ENCODE peak calls at places on chromosomes 4 and X, in four cellular contexts. L, M, Q and U are unnamed samples.

GRCh38 chr4:85763207-85763606 is 288.3 kb downstream of the ARHGAP24 start:
- DNase-seq in M (no peak), L (no peak), Q (no peak), U (no peak)

GRCh38 chr4:30537462-30537861 is 182.7 kb upstream of the PCDH7 start:
- DNase-seq in Q (no peak), L (no peak), M (peak; percentile 41), U (peak; percentile 52)

GRCh38 chrX:39063037-39063436 is 261.8 kb downstream of the MID1IP1 start:
- DNase-seq in L (no peak), Q (peak; percentile 81), M (peak; percentile 66), U (no peak)

GRCh38 chr4:154985673-154986072 is 204.6 kb downstream of the RBM46 start:
- DNase-seq in L (no peak), Q (no peak), M (no peak), U (no peak)

GRCh38 chr4:48017108-48017527 is 546 bp downstream of the NIPAL1 start:
- DNase-seq in L (no peak), Q (peak; percentile 52), M (peak; percentile 63), U (peak; percentile 76)

GRCh38 chrX:9786839-9787635 is 808 bp downstream of the SHROOM2 start:
- DNase-seq in Q (peak; percentile 44), L (no peak), M (no peak), U (no peak)

GRCh38 chr4:103375278-103375677 is 177.1 kb upstream of the CENPE start:
- DNase-seq in L (no peak), Q (no peak), M (no peak), U (peak; percentile 1)

GRCh38 chrX:119501511-119502148 is 33.4 kb downstream of the SLC25A5 start:
- DNase-seq in M (peak; percentile 42), Q (no peak), L (no peak), U (no peak)

GRCh38 chr4:110091426-110091825 is 107.0 kb downstream of the ELOVL6 start:
- DNase-seq in L (no peak), M (no peak), Q (no peak), U (peak; percentile 15)

DNA sequence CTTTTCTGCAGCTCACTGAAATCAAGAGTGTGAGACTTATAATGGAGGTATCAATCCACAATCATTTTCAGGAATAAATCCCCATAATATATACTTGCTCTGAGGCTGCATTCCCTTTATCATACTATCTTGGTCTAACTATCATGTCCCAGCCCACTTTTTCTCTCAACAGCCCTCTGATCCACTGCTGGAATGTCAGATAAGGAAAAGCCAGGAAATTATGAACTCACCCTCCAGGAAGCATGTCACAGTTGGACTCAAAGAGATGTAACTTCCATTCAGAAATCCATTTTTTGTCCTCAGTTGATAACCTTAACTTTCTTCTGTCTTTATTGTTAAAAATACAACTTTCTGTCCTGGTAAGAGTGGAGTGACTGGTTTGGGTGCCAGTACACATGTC is 144.9 kb downstream of the PCDH19 start:
- DNase-seq in Q (no peak), M (no peak), L (no peak), U (no peak)
- H3K27me3 ChIP-seq in Q (no peaks in the 10 kb centered on the region), M (no peaks in the 10 kb centered on the region), L (no peaks in the 10 kb centered on the region), U (no peaks in the 10 kb centered on the region)

GRCh38 chr4:105346869-105347268 is 127.0 kb downstream of the PPA2 start:
- DNase-seq in M (no peak), L (no peak), Q (no peak), U (no peak)
- H3K4me3 ChIP-seq in M (no peak overlapping the region), L (no peak overlapping the region), Q (no peak overlapping the region), U (no peak overlapping the region)

DNA sequence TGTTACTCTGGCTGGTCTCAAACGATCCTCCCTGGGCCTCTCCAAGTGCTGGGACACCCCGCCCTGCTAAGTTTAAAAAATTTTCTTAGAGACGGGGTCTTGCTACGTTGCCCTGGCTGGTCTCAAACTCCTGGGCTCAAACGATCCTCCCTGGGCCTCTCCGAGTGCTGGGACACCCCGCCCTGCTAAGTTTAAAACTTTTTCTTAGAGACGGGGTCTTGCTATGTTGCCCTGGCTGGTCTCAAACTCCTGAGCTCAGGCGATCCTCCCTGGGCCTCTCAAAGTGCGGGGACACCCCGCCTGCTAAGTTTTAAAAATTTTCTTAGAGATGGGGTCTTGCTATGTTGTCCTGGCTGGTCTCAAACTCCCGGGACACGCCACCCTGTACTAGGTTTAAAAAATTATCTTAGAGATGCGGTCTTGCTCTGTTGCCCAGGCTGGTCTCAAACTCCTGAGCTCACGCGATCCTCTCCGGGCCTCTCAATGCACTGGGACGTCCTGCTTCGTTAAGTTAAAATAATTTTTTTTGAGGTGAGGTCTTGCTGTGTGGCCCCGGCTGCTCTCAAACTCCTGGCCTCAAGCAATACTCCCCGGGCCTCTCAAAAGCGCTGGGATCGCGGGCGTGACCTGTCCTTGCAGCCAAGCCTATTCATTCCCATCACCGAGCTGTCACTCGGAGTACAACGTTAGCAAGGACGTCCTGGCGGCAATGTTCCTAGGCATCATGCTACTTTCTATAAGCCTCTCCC is 1.1 kb downstream of the SLC25A6 start:
- DNase-seq in M (no peak), L (no peak), Q (peak; percentile 47), U (no peak)
- H3K36me3 ChIP-seq in M (peaks cover 25% of the 10 kb centered on the region), L (peaks cover 46% of the 10 kb centered on the region), Q (peaks cover 53% of the 10 kb centered on the region), U (peaks cover 70% of the 10 kb centered on the region)

DNA sequence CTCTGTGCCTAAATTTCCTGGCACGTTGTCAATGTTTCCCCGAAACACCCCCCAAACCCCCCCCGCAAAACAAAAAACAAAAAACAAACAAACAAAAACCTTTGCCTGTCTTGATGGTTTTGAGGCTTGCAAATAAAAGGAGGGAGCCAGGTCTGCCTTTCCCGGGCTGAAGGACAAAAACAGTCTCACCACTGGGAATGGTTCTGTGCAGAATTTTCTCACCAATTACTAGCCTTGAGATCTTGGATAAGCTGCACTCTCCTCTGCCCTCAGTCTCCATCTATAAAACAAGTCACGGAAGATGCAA is 15.5 kb downstream of the NKX3-2 start:
- DNase-seq in M (no peak), Q (no peak), L (no peak), U (no peak)
- H3K27me3 ChIP-seq in M (peaks cover 60% of the 10 kb centered on the region), Q (peaks cover 98% of the 10 kb centered on the region), L (peaks cover 38% of the 10 kb centered on the region), U (no peaks in the 10 kb centered on the region)

GRCh38 chr4:6184169-6184568 is 16.2 kb downstream of the JAKMIP1 start:
- DNase-seq in Q (no peak), L (no peak), M (no peak), U (no peak)
- H3K4me3 ChIP-seq in Q (no peak overlapping the region), L (no peak overlapping the region), M (no peak overlapping the region), U (no peak overlapping the region)

DNA sequence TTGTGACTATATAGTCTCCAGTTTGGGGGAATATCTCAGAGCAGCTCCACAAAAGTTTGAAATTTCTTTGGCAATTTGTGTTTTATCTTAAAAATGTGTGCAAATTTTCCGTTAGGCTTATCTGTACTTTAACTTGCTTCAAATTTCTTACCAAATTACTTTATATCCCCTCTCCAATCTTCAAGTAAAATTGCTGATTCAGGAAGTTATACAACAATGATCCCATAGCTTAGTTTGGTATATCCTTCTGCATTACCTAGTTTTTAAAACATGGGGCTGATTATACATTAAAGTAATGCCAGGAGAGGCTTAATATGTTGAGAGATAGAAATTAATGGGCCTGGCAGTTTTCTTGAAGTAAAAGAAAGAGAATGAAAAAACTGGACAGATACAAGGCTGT is 66.6 kb downstream of the TAF1 start:
- DNase-seq in L (no peak), M (no peak), Q (no peak), U (no peak)
- H3K36me3 ChIP-seq in L (no peaks in the 10 kb centered on the region), M (no peaks in the 10 kb centered on the region), Q (peaks cover 21% of the 10 kb centered on the region), U (peaks cover 4% of the 10 kb centered on the region)

GRCh38 chr4:54102747-54103146 is 2.8 kb downstream of the GSX2 start:
- DNase-seq in Q (no peak), M (no peak), L (no peak), U (no peak)
- H3K27me3 ChIP-seq in Q (peaks cover 97% of the 10 kb centered on the region), M (peaks cover 88% of the 10 kb centered on the region), L (peaks cover 14% of the 10 kb centered on the region), U (peaks cover 40% of the 10 kb centered on the region)

GRCh38 chr4:93827272-93827947 is 1.1 kb upstream of the ATOH1 start:
- DNase-seq in Q (no peak), L (no peak), M (peak; percentile 62), U (no peak)
- H3K4me3 ChIP-seq in Q (no peak overlapping the region), L (peak overlapping the region; percentile 10), M (peak overlapping the region; percentile 43), U (no peak overlapping the region)